ENCODE peak calls at places on chromosomes 5 and 9, in ten cellular contexts. M is germinal center; W is KG1; B is HEK293T; K is adipocyte; P is ELF-1; C is activated CD4-positive, CD25-positive, alpha-beta regulatory T cell; X is activated gamma-delta T cell treated with Interleukin-2 at 50 U/mL for 16 hours; G is right lobe of liver; Z is CD4-positive, CD25-positive, alpha-beta regulatory T cell. R is an unnamed sample.

GRCh38 chr5:114686345-114686744 is 324.5 kb downstream of the KCNN2 start:
- DNase-seq in W (no peak), M (no peak), B (no peak), G (no peak), P (no peak), C (no peak), Z (no peak), K (no peak), X (no peak), R (no peak)

GRCh38 chr5:11851402-11851801 is 52.8 kb downstream of the CTNND2 start:
- DNase-seq in G (no peak), M (no peak), P (peak; percentile 44), Z (no peak), W (no peak), C (no peak), X (no peak), K (no peak), B (no peak), R (no peak)

GRCh38 chr5:67196537-67197059 is at the start of gene CD180:
- DNase-seq in M (peak; percentile 32), K (no peak), P (no peak), C (no peak), G (no peak), Z (no peak), B (no peak), W (no peak), X (no peak), R (no peak)

GRCh38 chr5:79759436-79759835 is 69.8 kb downstream of the CMYA5 start:
- DNase-seq in B (no peak), G (no peak), K (peak; percentile 67), P (no peak), Z (no peak), X (no peak), W (no peak), M (no peak), C (no peak), R (peak; percentile 92)

GRCh38 chr9:38089387-38090165 is 20.5 kb upstream of the SHB start:
- DNase-seq in X (no peak), B (no peak), K (no peak), G (no peak), Z (no peak), C (no peak), M (no peak), P (no peak), W (no peak), R (no peak)

GRCh38 chr5:115586525-115587146 is 15.6 kb downstream of the TICAM2 start:
- DNase-seq in B (no peak), K (peak; percentile 83), X (no peak), P (no peak), G (no peak), Z (no peak), W (no peak), M (no peak), C (no peak), R (peak; percentile 77)

GRCh38 chr9:129644365-129644764 is 2.4 kb upstream of the ASB6 start:
- DNase-seq in G (no peak), P (no peak), C (no peak), X (no peak), Z (no peak), W (no peak), B (no peak), K (no peak), M (no peak), R (no peak)

GRCh38 chr5:125043781-125044391 is 297.4 kb upstream of the ZNF608 start:
- DNase-seq in W (no peak), G (peak; percentile 93), K (peak; percentile 78), X (no peak), C (no peak), M (no peak), P (no peak), Z (no peak), B (peak; percentile 48), R (peak; percentile 20)

GRCh38 chr5:43192558-43193170 is 639 bp downstream of the NIM1K start:
- DNase-seq in M (peak; percentile 16), P (peak; percentile 18), G (no peak), K (peak; percentile 70), X (peak; percentile 3), W (no peak), Z (no peak), C (no peak), B (peak; percentile 31), R (peak; percentile 74)

GRCh38 chr9:37624073-37624472 is 26.7 kb upstream of the FRMPD1 start:
- DNase-seq in W (no peak), P (no peak), Z (no peak), K (no peak), M (no peak), B (no peak), X (no peak), C (no peak), G (no peak), R (no peak)

GRCh38 chr5:22238047-22238446 is 615.1 kb downstream of the CDH12 start:
- DNase-seq in P (no peak), K (no peak), X (no peak), C (no peak), Z (no peak), W (no peak), M (no peak), B (no peak), G (no peak), R (no peak)

GRCh38 chr5:58458851-58459275 is 1.0 kb downstream of the PLK2 start:
- DNase-seq in W (no peak), C (no peak), K (peak; percentile 56), B (no peak), M (no peak), X (no peak), P (no peak), G (no peak), Z (no peak), R (peak; percentile 36)

GRCh38 chr5:134100283-134101011 is 14.0 kb upstream of the TCF7 start:
- DNase-seq in P (peak; percentile 83), C (peak; percentile 55), B (no peak), G (no peak), K (peak; percentile 69), M (peak; percentile 73), X (peak; percentile 82), Z (peak; percentile 68), W (no peak), R (peak; percentile 62)

GRCh38 chr5:136802382-136802781 is 437.0 kb upstream of the TRPC7 start:
- DNase-seq in B (no peak), X (no peak), G (no peak), M (no peak), W (no peak), P (no peak), K (peak; percentile 59), Z (no peak), C (no peak), R (peak; percentile 58)

GRCh38 chr5:32428426-32428825 is 16.1 kb downstream of the ZFR start:
- DNase-seq in G (no peak), C (no peak), W (no peak), B (no peak), P (no peak), X (no peak), M (no peak), K (no peak), Z (no peak), R (no peak)

GRCh38 chr5:77935516-77936364 is 159.6 kb upstream of the TBCA start:
- DNase-seq in B (no peak), G (no peak), M (no peak), Z (no peak), C (no peak), K (no peak), P (no peak), W (peak; percentile 28), X (no peak), R (peak; percentile 76)

GRCh38 chr9:94985649-94986048 is 259.1 kb downstream of the AOPEP start:
- DNase-seq in Z (no peak), M (no peak), B (no peak), X (no peak), G (no peak), W (no peak), P (no peak), C (no peak), K (no peak), R (no peak)

GRCh38 chr5:73801736-73802135 is 175.7 kb downstream of the ARHGEF28 start:
- DNase-seq in C (no peak), P (no peak), B (no peak), M (no peak), K (no peak), X (no peak), G (no peak), W (no peak), Z (no peak), R (no peak)

GRCh38 chr9:35518212-35518917 is 28.5 kb downstream of the RUSC2 start:
- DNase-seq in X (no peak), B (no peak), K (peak; percentile 72), W (no peak), Z (no peak), G (no peak), C (no peak), P (peak; percentile 93), M (no peak), R (peak; percentile 92)

GRCh38 chr9:76654575-76654974 is 109.7 kb upstream of the PCA3 start:
- DNase-seq in Z (no peak), C (no peak), G (no peak), K (peak; percentile 95), X (no peak), B (no peak), P (no peak), W (no peak), M (no peak), R (peak; percentile 94)

GRCh38 chr9:137266589-137267453 is 10.7 kb upstream of the TOR4A start:
- DNase-seq in Z (no peak), K (no peak), W (no peak), B (no peak), M (no peak), P (no peak), G (no peak), C (no peak), X (no peak), R (no peak)

GRCh38 chr5:109516385-109516784 is 106.6 kb upstream of the PJA2 start:
- DNase-seq in X (no peak), P (no peak), B (no peak), K (peak; percentile 87), G (no peak), M (no peak), W (no peak), Z (no peak), C (no peak), R (peak; percentile 82)

GRCh38 chr5:121872846-121873245 is 21.2 kb downstream of the FTMT start:
- DNase-seq in C (no peak), M (no peak), B (no peak), Z (no peak), W (no peak), K (peak; percentile 83), X (no peak), G (no peak), P (no peak), R (no peak)

GRCh38 chr9:115084709-115085108 is 33.2 kb downstream of the TNC start:
- DNase-seq in Z (no peak), X (no peak), K (no peak), C (no peak), B (no peak), W (no peak), G (no peak), P (no peak), M (no peak), R (no peak)

GRCh38 chr5:171615201-171616001 is 170.2 kb upstream of the SMIM23 start:
- DNase-seq in M (no peak), C (no peak), P (peak; percentile 88), K (peak; percentile 83), W (no peak), Z (no peak), G (no peak), B (no peak), X (no peak), R (peak; percentile 28)

GRCh38 chr9:21801683-21802417 is 586 bp upstream of the MTAP start:
- DNase-seq in K (peak; percentile 95), B (peak; percentile 76), P (peak; percentile 88), X (no peak), G (peak; percentile 77), Z (no peak), W (peak; percentile 68), C (no peak), M (peak; percentile 13), R (peak; percentile 94)

GRCh38 chr5:35618791-35619190 is 1.1 kb downstream of the SPEF2 start:
- DNase-seq in Z (no peak), M (no peak), P (no peak), W (no peak), C (no peak), X (no peak), B (no peak), K (peak; percentile 25), G (no peak), R (peak; percentile 42)

GRCh38 chr9:95506438-95506691 is 10.4 kb downstream of the PTCH1 start:
- DNase-seq in B (no peak), P (no peak), W (no peak), C (no peak), K (peak; percentile 72), G (no peak), M (peak; percentile 41), Z (no peak), X (no peak), R (peak; percentile 79)

R was measured in GM23248.